ENCODE peak calls at places on chromosomes 7 and 10, in five cellular contexts. D, L, T, V and C are unnamed samples.

GRCh38 chr7:232571-233455 is 40.4 kb downstream of the FAM20C start:
- DNase-seq in D (peak), L (no peak), T (no peak), V (no peak), C (peak)

GRCh38 chr7:157679607-157680006 is 342.8 kb downstream of the DNAJB6 start:
- DNase-seq in D (no peak), L (no peak), T (peak), V (no peak), C (no peak)

GRCh38 chr7:116786791-116787443 is 75.5 kb upstream of the CAPZA2 start:
- DNase-seq in D (no peak), L (no peak), T (no peak), V (no peak), C (peak)

GRCh38 chr10:55283041-55283440 is 482.0 kb upstream of the PCDH15 start:
- DNase-seq in D (no peak), L (no peak), T (no peak), V (no peak), C (no peak)

GRCh38 chr7:151794508-151795167 is 82.3 kb downstream of the PRKAG2 start:
- DNase-seq in D (no peak), L (no peak), T (no peak), V (no peak), C (peak)

GRCh38 chr10:132882481-132882951 is 59.9 kb downstream of the CFAP46 start:
- DNase-seq in D (no peak), L (no peak), T (peak), V (no peak), C (no peak)

GRCh38 chr7:16514729-16515128 is 11.9 kb upstream of the LRRC72 start:
- DNase-seq in D (no peak), L (no peak), T (no peak), V (no peak), C (no peak)

GRCh38 chr10:78763651-78764395 is 304.9 kb upstream of the ZMIZ1 start:
- DNase-seq in D (peak), L (no peak), T (no peak), V (peak), C (no peak)

GRCh38 chr7:135905858-135906257 is 71.3 kb downstream of the MTPN start:
- DNase-seq in D (no peak), L (no peak), T (no peak), V (no peak), C (no peak)